ENCODE peak calls at places on chromosomes 16 and 17, in nine cellular contexts. B is heart left ventricle, F is AG10803, S is ascending aorta, C is heart right ventricle, M is GM20000, N is neural crest cell, W is HFF-Myc, U is mucosa of descending colon. Q is an unnamed sample.

GRCh38 chr17:49471089-49471683 is 23.9 kb upstream of the NGFR start:
- DNase-seq in B (peak; percentile 72), F (peak; percentile 18), S (no peak), C (peak; percentile 43), M (no peak), N (peak; percentile 23), W (no peak), U (no peak), Q (no peak)

GRCh38 chr17:42704495-42705494 is 22.5 kb downstream of the CNTNAP1 start:
- DNase-seq in B (no peak), F (no peak), S (no peak), C (no peak), M (peak; percentile 78), N (no peak), W (no peak), U (no peak), Q (no peak)

GRCh38 chr17:16443390-16444257 is 28.3 kb downstream of the TRPV2 start:
- DNase-seq in B (no peak), F (no peak), S (no peak), C (no peak), M (no peak), N (no peak), W (no peak), U (no peak), Q (no peak)

GRCh38 chr16:54054237-54054780 is 232.3 kb downstream of the IRX3 start:
- DNase-seq in B (no peak), F (no peak), S (no peak), C (no peak), M (no peak), N (no peak), W (no peak), U (no peak), Q (no peak)

GRCh38 chr16:84741351-84741791 is 41.6 kb downstream of the USP10 start:
- DNase-seq in B (no peak), F (peak; percentile 37), S (no peak), C (no peak), M (no peak), N (no peak), W (peak; percentile 56), U (no peak), Q (no peak)

GRCh38 chr17:30433514-30433913 is 43.7 kb upstream of the GOSR1 start:
- DNase-seq in B (no peak), F (peak; percentile 72), S (no peak), C (no peak), M (no peak), N (no peak), W (peak; percentile 97), U (no peak), Q (peak; percentile 38)

GRCh38 chr17:31568140-31568938 is 176.9 kb downstream of the RAB11FIP4 start:
- DNase-seq in B (no peak), F (peak; percentile 75), S (no peak), C (no peak), M (no peak), N (no peak), W (no peak), U (no peak), Q (no peak)

GRCh38 chr17:39908789-39909352 is 9.6 kb downstream of the GSDMB start:
- DNase-seq in B (no peak), F (no peak), S (no peak), C (no peak), M (no peak), N (no peak), W (no peak), U (no peak), Q (no peak)

GRCh38 chr17:49409066-49409465 is 5.6 kb downstream of the PHB1 start:
- DNase-seq in B (no peak), F (no peak), S (no peak), C (no peak), M (no peak), N (no peak), W (no peak), U (peak; percentile 81), Q (no peak)

GRCh38 chr16:69087161-69087581 is 18.3 kb upstream of the HAS3 start:
- DNase-seq in B (peak; percentile 30), F (no peak), S (no peak), C (no peak), M (no peak), N (no peak), W (no peak), U (peak; percentile 8), Q (no peak)

GRCh38 chr17:63834431-63835166 is 7.1 kb upstream of the FTSJ3 start:
- DNase-seq in B (no peak), F (peak; percentile 81), S (no peak), C (no peak), M (peak; percentile 68), N (peak; percentile 56), W (peak; percentile 66), U (peak; percentile 55), Q (no peak)

GRCh38 chr17:10198509-10199249 is at the start of gene GAS7:
- DNase-seq in B (peak; percentile 88), F (no peak), S (no peak), C (peak; percentile 74), M (peak; percentile 86), N (peak; percentile 62), W (no peak), U (peak; percentile 69), Q (no peak)

GRCh38 chr16:62585041-62585545 is 548.9 kb upstream of the CDH8 start:
- DNase-seq in B (no peak), F (no peak), S (no peak), C (no peak), M (no peak), N (no peak), W (no peak), U (no peak), Q (no peak)

GRCh38 chr16:67339453-67339852 is 12.8 kb downstream of the LRRC36 start:
- DNase-seq in B (no peak), F (peak; percentile 36), S (no peak), C (no peak), M (peak; percentile 20), N (no peak), W (peak; percentile 11), U (no peak), Q (peak; percentile 8)

GRCh38 chr17:75411328-75412067 is 6.0 kb upstream of the GRB2 start:
- DNase-seq in B (no peak), F (no peak), S (no peak), C (no peak), M (no peak), N (no peak), W (no peak), U (no peak), Q (no peak)

GRCh38 chr17:33152793-33153192 is 140.3 kb downstream of the ASIC2 start:
- DNase-seq in B (no peak), F (no peak), S (no peak), C (no peak), M (no peak), N (no peak), W (no peak), U (no peak), Q (no peak)

GRCh38 chr16:8621221-8621571 is 302 bp upstream of the METTL22 start:
- DNase-seq in B (no peak), F (no peak), S (no peak), C (no peak), M (no peak), N (no peak), W (no peak), U (no peak), Q (no peak)

GRCh38 chr17:49146620-49147306 is 14.2 kb downstream of the B4GALNT2 start:
- DNase-seq in B (no peak), F (peak; percentile 98), S (no peak), C (no peak), M (no peak), N (no peak), W (peak; percentile 96), U (no peak), Q (peak; percentile 80)

DNA sequence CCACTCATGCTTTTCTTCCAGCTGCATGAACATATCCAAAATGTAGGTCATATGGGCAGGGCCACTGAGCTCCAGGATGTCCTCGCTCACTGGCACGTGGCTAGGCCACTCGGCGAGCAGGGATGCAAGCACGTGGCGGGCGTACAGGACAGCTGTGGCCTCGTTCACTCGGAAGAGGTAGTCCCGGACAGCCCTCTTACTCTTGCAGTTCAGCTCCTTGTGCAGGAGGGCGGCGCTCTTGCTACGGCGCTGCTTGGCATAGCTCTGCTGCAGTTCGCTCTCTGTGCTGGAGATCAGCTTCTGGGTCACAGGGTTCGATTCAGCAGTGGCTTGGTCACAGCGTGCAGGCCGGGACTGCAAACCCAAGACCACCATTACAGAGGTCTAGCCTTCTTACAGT is 53.1 kb upstream of the ATP2A3 start:
- DNase-seq in B (no peak), F (no peak), S (no peak), C (no peak), M (no peak), N (no peak), W (no peak), U (no peak), Q (no peak)
- TF ChIP-seq CTCF in B (no peak), F (no peak), S (no peak), C (peak; percentile 8), M (peak; percentile 4), N (peak; percentile 34), W (no peak), U (no peak), Q (no peak)

GRCh38 chr16:19417640-19418039 is at the start of gene TMC5:
- DNase-seq in B (no peak), F (no peak), S (no peak), C (no peak), M (no peak), N (no peak), W (no peak), U (peak; percentile 78), Q (no peak)

GRCh38 chr16:19419691-19420060 is 2.0 kb downstream of the TMC5 start:
- DNase-seq in B (no peak), F (no peak), S (no peak), C (no peak), M (no peak), N (no peak), W (no peak), U (no peak), Q (no peak)

GRCh38 chr16:19415461-19415860 is 2.2 kb upstream of the TMC5 start:
- DNase-seq in B (no peak), F (no peak), S (no peak), C (no peak), M (no peak), N (no peak), W (no peak), U (peak; percentile 67), Q (no peak)

GRCh38 chr16:19418200-19418599 is 517 bp downstream of the TMC5 start:
- DNase-seq in B (no peak), F (no peak), S (no peak), C (no peak), M (no peak), N (no peak), W (no peak), U (no peak), Q (no peak)

GRCh38 chr16:19415918-19416317 is 1.8 kb upstream of the TMC5 start:
- DNase-seq in B (no peak), F (no peak), S (no peak), C (no peak), M (no peak), N (no peak), W (no peak), U (no peak), Q (no peak)
- TF ChIP-seq CTCF in B (no peak), F (no peak), S (no peak), C (no peak), M (no peak), N (no peak), W (no peak), U (no peak), Q (no peak)

GRCh38 chr17:61635913-61636432 is 45.0 kb upstream of the NACA2 start:
- DNase-seq in B (no peak), F (peak; percentile 55), S (no peak), C (no peak), M (peak; percentile 27), N (peak; percentile 51), W (peak; percentile 41), U (peak; percentile 20), Q (no peak)
- TF ChIP-seq CTCF in B (no peak), F (peak; percentile 88), S (no peak), C (peak; percentile 23), M (peak; percentile 53), N (peak; percentile 83), W (peak; percentile 80), U (no peak), Q (peak; percentile 82)

GRCh38 chr17:65546579-65546978 is 14.9 kb downstream of the AXIN2 start:
- DNase-seq in B (no peak), F (no peak), S (no peak), C (no peak), M (no peak), N (no peak), W (no peak), U (no peak), Q (no peak)
- TF ChIP-seq CTCF in B (no peak), F (no peak), S (no peak), C (no peak), M (no peak), N (no peak), W (no peak), U (no peak), Q (no peak)